ENCODE peak calls at places on chromosomes 6 and 20, in four cellular contexts. P is HCT116; X is fibroblast of lung; J is CD8-positive, alpha-beta T cell. N is an unnamed sample.
A peak's percentile ranks its signal among the peaks of the same experiment; 100 is the strongest.

GRCh38 chr6:2809015-2809414 is 32.6 kb downstream of the SERPINB1 start:
- DNase-seq in P (no peak), X (no peak), J (no peak), N (no peak)

GRCh38 chr20:41135187-41135887 is 2.0 kb upstream of the PLCG1 start:
- DNase-seq in P (peak; percentile 32), X (no peak), J (peak; percentile 70), N (no peak)

GRCh38 chr6:159716247-159717086 is 10.8 kb upstream of the WTAP start:
- DNase-seq in P (no peak), X (peak; percentile 94), J (no peak), N (no peak)

GRCh38 chr6:119348308-119349040 is 1.1 kb downstream of the MAN1A1 start:
- DNase-seq in P (no peak), X (peak; percentile 38), J (peak; percentile 39), N (peak; percentile 86)

GRCh38 chr20:7937328-7937727 is 2.9 kb downstream of the HAO1 start:
- DNase-seq in P (no peak), X (no peak), J (no peak), N (no peak)

GRCh38 chr6:17237246-17237645 is 43.9 kb upstream of the RBM24 start:
- DNase-seq in P (no peak), X (no peak), J (no peak), N (no peak)

GRCh38 chr6:32973144-32973854 is 4.9 kb downstream of the BRD2 start:
- DNase-seq in P (no peak), X (peak; percentile 40), J (peak; percentile 65), N (no peak)

GRCh38 chr6:122817766-122818165 is 28.7 kb downstream of the SMPDL3A start:
- DNase-seq in P (no peak), X (no peak), J (no peak), N (no peak)

GRCh38 chr6:81766482-81767069 is 14.1 kb upstream of the TENT5A start:
- DNase-seq in P (no peak), X (peak; percentile 97), J (no peak), N (no peak)

GRCh38 chr6:87122477-87122876 is 27.6 kb upstream of the CGA start:
- DNase-seq in P (no peak), X (no peak), J (no peak), N (peak; percentile 73)

GRCh38 chr6:132900849-132901248 is 86.5 kb downstream of the RPS12 start:
- DNase-seq in P (no peak), X (no peak), J (no peak), N (no peak)

GRCh38 chr6:23013776-23014175 is 444.4 kb downstream of the HDGFL1 start:
- DNase-seq in P (no peak), X (peak; percentile 73), J (no peak), N (no peak)

GRCh38 chr6:53250137-53250760 is 98.5 kb downstream of the ELOVL5 start:
- DNase-seq in P (no peak), X (peak; percentile 58), J (no peak), N (no peak)

GRCh38 chr6:37289931-37290330 is 32.0 kb upstream of the TMEM217 start:
- DNase-seq in P (no peak), X (no peak), J (peak; percentile 11), N (no peak)

GRCh38 chr6:39251406-39251805 is 22.1 kb upstream of the KCNK5 start:
- DNase-seq in P (no peak), X (no peak), J (no peak), N (no peak)

GRCh38 chr20:25402583-25402982 is 4.9 kb upstream of the GINS1 start:
- DNase-seq in P (no peak), X (peak; percentile 20), J (no peak), N (no peak)

GRCh38 chr6:20364327-20364726 is 37.4 kb upstream of the E2F3 start:
- DNase-seq in P (no peak), X (no peak), J (no peak), N (no peak)

GRCh38 chr6:132504757-132505156 is 8.2 kb downstream of the STX7 start:
- DNase-seq in P (no peak), X (no peak), J (no peak), N (no peak)

GRCh38 chr20:3109350-3110302 is 25.1 kb upstream of the AVP start:
- DNase-seq in P (no peak), X (peak; percentile 15), J (no peak), N (no peak)

GRCh38 chr6:41677430-41678045 is 39.3 kb downstream of the MDFI start:
- DNase-seq in P (no peak), X (no peak), J (no peak), N (no peak)

GRCh38 chr6:141351721-141352120 is 781.0 kb upstream of the GJE1 start:
- DNase-seq in P (no peak), X (no peak), J (no peak), N (no peak)

GRCh38 chr20:38554986-38555385 is 26.0 kb upstream of the ADIG start:
- DNase-seq in P (no peak), X (no peak), J (no peak), N (no peak)

GRCh38 chr6:10030942-10031537 is 383.8 kb downstream of the TFAP2A start:
- DNase-seq in P (peak; percentile 31), X (no peak), J (no peak), N (no peak)

GRCh38 chr20:37295001-37295400 is 5.5 kb downstream of the MANBAL start:
- DNase-seq in P (peak; percentile 94), X (peak; percentile 99), J (no peak), N (no peak)

GRCh38 chr6:89939144-89939543 is 44.9 kb downstream of the GJA10 start:
- DNase-seq in P (no peak), X (no peak), J (no peak), N (no peak)

GRCh38 chr6:142605922-142606321 is 304.1 kb downstream of the ADGRG6 start:
- DNase-seq in P (no peak), X (peak; percentile 87), J (no peak), N (no peak)

GRCh38 chr20:50366270-50367103 is 143.7 kb upstream of the PTPN1 start:
- DNase-seq in P (no peak), X (peak; percentile 58), J (peak; percentile 24), N (no peak)

GRCh38 chr20:21601799-21602198 is 87.9 kb upstream of the NKX2-2 start:
- DNase-seq in P (no peak), X (no peak), J (no peak), N (no peak)

GRCh38 chr20:33113387-33113908 is 34.0 kb downstream of the BPIFB4 start:
- DNase-seq in P (no peak), X (no peak), J (no peak), N (no peak)

DNA sequence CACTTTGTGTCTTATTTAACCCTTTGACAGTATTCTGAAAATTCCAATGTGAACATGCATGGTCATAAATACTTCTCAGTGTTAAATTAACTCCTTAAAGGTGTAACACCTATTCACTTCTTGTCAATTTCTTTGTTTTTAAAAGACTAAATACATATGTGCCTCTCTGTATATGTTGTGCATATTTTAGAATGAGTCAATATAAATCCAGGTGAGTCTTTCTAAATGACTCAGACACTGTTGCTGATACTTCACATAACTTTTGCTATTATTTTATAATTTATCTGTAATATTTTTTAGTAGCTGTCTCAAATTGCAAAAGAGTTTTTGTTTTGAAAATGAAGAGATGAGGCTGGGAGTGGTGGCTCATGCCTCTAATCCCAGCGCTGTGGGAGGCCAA is 36.0 kb downstream of the TIAM2 start:
- DNase-seq in P (no peak), X (no peak), J (no peak), N (no peak)
- TF ChIP-seq CTCF in P (no peak), X (no peak), J (no peak), N (no peak)

GRCh38 chr6:25157183-25157582 is 122.0 kb upstream of the CARMIL1 start:
- DNase-seq in P (no peak), X (no peak), J (no peak), N (no peak)

GRCh38 chr6:25155221-25155620 is 124.0 kb upstream of the CARMIL1 start:
- DNase-seq in P (no peak), X (no peak), J (no peak), N (no peak)

GRCh38 chr6:25157842-25158241 is 121.3 kb upstream of the CARMIL1 start:
- DNase-seq in P (no peak), X (no peak), J (no peak), N (no peak)

GRCh38 chr6:25154034-25154596 is 125.1 kb upstream of the CARMIL1 start:
- DNase-seq in P (no peak), X (no peak), J (no peak), N (no peak)

GRCh38 chr6:25156123-25156522 is 123.1 kb upstream of the CARMIL1 start:
- DNase-seq in P (no peak), X (peak; percentile 57), J (no peak), N (no peak)
- H3K4me3 ChIP-seq in P (no peak overlapping the region), X (no peak overlapping the region), J (no peak overlapping the region), N (no peak overlapping the region)

GRCh38 chr6:30617565-30618269 is at the start of gene MRPS18B:
- DNase-seq in P (peak; percentile 96), X (peak; percentile 97), J (peak; percentile 99), N (peak; percentile 99)
- H3K36me3 ChIP-seq in P (peaks cover 38% of the 10 kb centered on the region), X (peaks cover 8% of the 10 kb centered on the region), J (peaks cover 21% of the 10 kb centered on the region), N (peaks cover 53% of the 10 kb centered on the region)

GRCh38 chr20:46011631-46012482 is 3.1 kb downstream of the MMP9 start:
- DNase-seq in P (peak; percentile 71), X (peak; percentile 28), J (peak; percentile 19), N (peak; percentile 77)
- TF ChIP-seq CTCF in P (peak; percentile 39), X (no peak), J (no peak), N (no peak)

GRCh38 chr20:48877299-48877698 is 44.2 kb upstream of the ARFGEF2 start:
- DNase-seq in P (no peak), X (no peak), J (no peak), N (no peak)

GRCh38 chr20:48878849-48879248 is 42.7 kb upstream of the ARFGEF2 start:
- DNase-seq in P (no peak), X (no peak), J (no peak), N (no peak)

GRCh38 chr20:48880331-48880730 is 41.2 kb upstream of the ARFGEF2 start:
- DNase-seq in P (no peak), X (no peak), J (no peak), N (no peak)

GRCh38 chr20:48880936-48881657 is 40.4 kb upstream of the ARFGEF2 start:
- DNase-seq in P (no peak), X (no peak), J (no peak), N (no peak)

GRCh38 chr20:48879609-48880008 is 41.9 kb upstream of the ARFGEF2 start:
- DNase-seq in P (no peak), X (peak; percentile 8), J (no peak), N (no peak)
- H3K4me3 ChIP-seq in P (no peak overlapping the region), X (no peak overlapping the region), J (no peak overlapping the region), N (no peak overlapping the region)

N was measured in left lung.